ENCODE peak calls at places on chromosomes 5 and 9, in nine cellular contexts. H, R, P, S, F, B, O, D and Q are unnamed samples.

GRCh38 chr9:17744786-17745185 is 165.9 kb downstream of the SH3GL2 start:
- DNase-seq in S (no peak), F (no peak), P (no peak), H (no peak), R (no peak), O (peak; percentile 9), D (no peak), B (no peak), Q (peak; percentile 23)

GRCh38 chr9:125633116-125633743 is 73.8 kb downstream of the MAPKAP1 start:
- DNase-seq in H (no peak), B (no peak), F (no peak), D (no peak), O (peak; percentile 52), S (no peak), R (no peak), P (no peak), Q (no peak)

GRCh38 chr5:37668524-37669047 is 171.3 kb downstream of the GDNF start:
- DNase-seq in B (no peak), R (peak; percentile 90), D (no peak), H (peak; percentile 97), P (peak; percentile 85), O (peak; percentile 98), F (peak; percentile 30), S (no peak), Q (peak; percentile 98)

GRCh38 chr5:102295534-102296228 is 403 bp downstream of the SLCO4C1 start:
- DNase-seq in D (no peak), H (no peak), P (no peak), S (peak; percentile 10), B (no peak), F (peak; percentile 84), O (no peak), R (no peak), Q (no peak)

GRCh38 chr5:37206733-37207132 is 42.4 kb downstream of the CPLANE1 start:
- DNase-seq in H (no peak), D (no peak), F (no peak), B (no peak), R (no peak), P (no peak), O (no peak), S (no peak), Q (no peak)

GRCh38 chr9:127943746-127944145 is 6.1 kb upstream of the DPM2 start:
- DNase-seq in R (peak; percentile 61), B (peak; percentile 90), D (peak; percentile 87), S (peak; percentile 86), F (peak; percentile 96), H (no peak), P (no peak), O (peak; percentile 78), Q (peak; percentile 70)

GRCh38 chr9:26326473-26327044 is 566.0 kb downstream of the CAAP1 start:
- DNase-seq in O (peak; percentile 78), R (peak; percentile 44), S (no peak), P (peak; percentile 43), F (no peak), H (peak; percentile 50), B (no peak), D (peak; percentile 52), Q (peak; percentile 78)

GRCh38 chr5:73792687-73793320 is 166.8 kb downstream of the ARHGEF28 start:
- DNase-seq in P (no peak), O (peak; percentile 74), H (no peak), D (peak; percentile 60), S (peak; percentile 56), B (peak; percentile 77), R (peak; percentile 74), F (no peak), Q (peak; percentile 78)

GRCh38 chr9:83166369-83166768 is 103.4 kb upstream of the RASEF start:
- DNase-seq in F (peak; percentile 66), O (no peak), H (no peak), D (no peak), S (no peak), R (peak; percentile 6), B (no peak), P (no peak), Q (no peak)

GRCh38 chr9:130944510-130945058 is 5.5 kb upstream of the FIBCD1 start:
- DNase-seq in H (no peak), O (no peak), R (no peak), S (no peak), F (no peak), B (no peak), P (no peak), D (no peak), Q (no peak)

GRCh38 chr5:179187681-179188575 is 127.8 kb downstream of the ZNF354C start:
- DNase-seq in P (no peak), D (no peak), R (no peak), O (no peak), F (peak; percentile 61), S (no peak), B (no peak), H (no peak), Q (no peak)

GRCh38 chr5:87103616-87104287 is 163.9 kb upstream of the RASA1 start:
- DNase-seq in P (no peak), D (peak; percentile 64), H (no peak), R (no peak), O (no peak), B (no peak), F (no peak), S (no peak), Q (no peak)

DNA sequence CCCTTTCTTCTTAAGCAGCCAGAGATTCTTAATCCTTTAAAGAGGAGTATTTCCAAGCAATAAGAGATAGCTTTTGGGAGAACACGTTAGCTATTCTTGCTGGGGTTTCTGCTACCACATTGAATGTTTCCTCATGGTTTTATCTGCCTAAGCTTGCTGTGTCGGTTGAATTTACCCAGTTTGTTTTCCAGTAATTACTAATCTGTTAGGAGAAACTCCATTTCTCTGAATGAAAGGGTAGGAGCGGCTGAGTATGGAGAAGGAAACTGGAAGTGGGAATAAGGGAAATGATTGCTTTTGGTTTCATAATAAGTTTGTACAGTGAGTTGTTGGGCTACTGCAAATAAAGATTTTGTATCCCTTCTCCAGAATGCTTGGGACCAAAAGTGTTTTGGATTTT is 1.2 kb downstream of the JAK2 start:
- DNase-seq in B (no peak), F (no peak), D (peak; percentile 11), P (no peak), R (no peak), O (peak; percentile 22), S (no peak), H (no peak), Q (peak; percentile 57)
- H3K4me3 ChIP-seq in B (peak overlapping the region; percentile 98), F (peak overlapping the region; percentile 94), D (peak overlapping the region; percentile 72), P (peak overlapping the region; percentile 76), R (peak overlapping the region; percentile 85), O (peak overlapping the region; percentile 79), S (peak overlapping the region; percentile 83), H (peak overlapping the region; percentile 79), Q (peak overlapping the region; percentile 83)

GRCh38 chr5:175895215-175895614 is 23.8 kb downstream of the CPLX2 start:
- DNase-seq in R (no peak), B (no peak), F (no peak), S (no peak), D (no peak), O (no peak), H (no peak), P (no peak), Q (no peak)

GRCh38 chr5:175893466-175893865 is 22.1 kb downstream of the CPLX2 start:
- DNase-seq in D (no peak), O (no peak), S (peak; percentile 74), P (no peak), B (no peak), H (no peak), R (no peak), F (no peak), Q (no peak)

GRCh38 chr5:175895701-175896102 is 24.3 kb downstream of the CPLX2 start:
- DNase-seq in P (no peak), O (no peak), D (peak; percentile 40), S (no peak), H (no peak), F (no peak), R (no peak), B (no peak), Q (no peak)

GRCh38 chr5:175894805-175895204 is 23.4 kb downstream of the CPLX2 start:
- DNase-seq in O (no peak), R (no peak), D (no peak), B (no peak), S (no peak), H (no peak), F (no peak), P (no peak), Q (no peak)

DNA sequence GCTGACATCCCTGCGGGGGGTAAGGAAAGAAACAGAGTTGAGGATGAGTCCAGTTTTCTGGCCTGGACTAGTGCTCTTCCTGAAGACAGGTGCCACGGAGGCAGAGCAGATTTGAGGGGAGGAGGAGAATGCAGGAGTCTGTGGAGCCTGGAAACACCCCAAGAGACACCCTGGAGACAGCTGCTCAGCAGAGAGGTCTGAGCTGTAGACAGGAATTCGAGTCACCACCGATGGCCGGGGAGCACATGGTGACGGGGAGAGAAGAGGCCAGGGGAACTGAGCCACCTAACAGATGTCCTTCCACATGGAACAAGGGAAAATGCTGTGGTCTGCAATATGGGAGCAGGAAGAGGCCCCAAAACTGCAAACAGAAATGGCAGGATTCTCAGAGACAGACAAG is 22.9 kb downstream of the CPLX2 start:
- DNase-seq in S (no peak), F (no peak), P (no peak), H (no peak), R (no peak), B (no peak), D (no peak), O (no peak), Q (no peak)
- TF ChIP-seq CTCF in S (no peak), F (no peak), P (no peak), H (no peak), R (no peak), B (no peak), D (no peak), O (no peak), Q (no peak)

GRCh38 chr5:149422429-149423286 is 43.6 kb upstream of the IL17B start:
- DNase-seq in H (peak; percentile 95), F (no peak), P (no peak), B (no peak), D (no peak), S (peak; percentile 75), O (peak; percentile 75), R (peak; percentile 74), Q (peak; percentile 84)
- H3K4me3 ChIP-seq in H (peak overlapping the region; percentile 11), F (no peak overlapping the region), P (no peak overlapping the region), B (no peak overlapping the region), D (no peak overlapping the region), S (peak overlapping the region; percentile 23), O (no peak overlapping the region), R (peak overlapping the region; percentile 69), Q (no peak overlapping the region)

GRCh38 chr5:169422087-169422486 is 121.1 kb upstream of the SLIT3 start:
- DNase-seq in H (no peak), P (no peak), O (no peak), F (no peak), B (no peak), S (no peak), R (no peak), D (no peak), Q (no peak)

GRCh38 chr5:169424956-169425318 is 124.0 kb upstream of the SLIT3 start:
- DNase-seq in H (no peak), O (no peak), P (no peak), R (no peak), S (no peak), D (no peak), F (no peak), B (no peak), Q (no peak)

GRCh38 chr5:169424279-169424955 is 123.5 kb upstream of the SLIT3 start:
- DNase-seq in B (no peak), S (no peak), O (no peak), F (no peak), P (no peak), D (no peak), H (no peak), R (no peak), Q (no peak)

GRCh38 chr5:169423580-169424278 is 122.8 kb upstream of the SLIT3 start:
- DNase-seq in F (no peak), R (no peak), P (no peak), O (peak; percentile 28), B (no peak), H (no peak), D (no peak), S (no peak), Q (no peak)

GRCh38 chr5:169421677-169422076 is 120.7 kb upstream of the SLIT3 start:
- DNase-seq in R (no peak), H (no peak), D (no peak), B (no peak), P (no peak), S (no peak), O (peak; percentile 40), F (no peak), Q (no peak)
- TF ChIP-seq CTCF in R (no peak), H (no peak), D (no peak), B (no peak), P (no peak), S (no peak), O (no peak), F (no peak), Q (no peak)